ENCODE peak calls at places on chromosomes 7 and 10, in seven cellular contexts. K is gastrocnemius medialis, G is esophagus squamous epithelium, Y is A549, F is testis, V is transverse colon, D is fibroblast of lung. I is an unnamed sample.

GRCh38 chr10:44981172-44982113 is 2.8 kb upstream of the DEPP1 start:
- DNase-seq in K (peak; percentile 59), G (no peak), Y (peak; percentile 63), F (peak; percentile 70), V (no peak), D (peak; percentile 85), I (peak; percentile 7)

GRCh38 chr7:116653646-116654045 is 18.4 kb upstream of the MET start:
- DNase-seq in K (no peak), G (no peak), Y (no peak), F (no peak), V (no peak), D (no peak), I (no peak)

GRCh38 chr7:139645572-139646523 is 122.4 kb downstream of the CLEC2L start:
- DNase-seq in K (peak; percentile 80), G (peak; percentile 18), Y (peak; percentile 62), F (peak; percentile 88), V (peak; percentile 88), D (peak; percentile 89), I (peak; percentile 85)

GRCh38 chr7:40800771-40801170 is 666.0 kb downstream of the SUGCT start:
- DNase-seq in K (peak; percentile 23), G (no peak), Y (no peak), F (no peak), V (no peak), D (no peak), I (no peak)

GRCh38 chr10:132714096-132714721 is 71.7 kb downstream of the NKX6-2 start:
- DNase-seq in K (no peak), G (no peak), Y (no peak), F (no peak), V (no peak), D (no peak), I (no peak)

GRCh38 chr10:73997479-73997805 is 474 bp upstream of the VCL start:
- DNase-seq in K (no peak), G (no peak), Y (peak; percentile 52), F (peak; percentile 81), V (peak; percentile 87), D (no peak), I (peak; percentile 78)

GRCh38 chr7:6161463-6162330 is 110.7 kb downstream of the CYTH3 start:
- DNase-seq in K (no peak), G (no peak), Y (no peak), F (no peak), V (no peak), D (no peak), I (no peak)

GRCh38 chr7:69996132-69996531 is 397.9 kb downstream of the AUTS2 start:
- DNase-seq in K (no peak), G (no peak), Y (no peak), F (no peak), V (no peak), D (no peak), I (no peak)

GRCh38 chr10:84288151-84288550 is 40.2 kb upstream of the CCSER2 start:
- DNase-seq in K (no peak), G (no peak), Y (no peak), F (no peak), V (no peak), D (no peak), I (no peak)

GRCh38 chr10:128086003-128086863 is 40.0 kb downstream of the MKI67 start:
- DNase-seq in K (no peak), G (no peak), Y (no peak), F (no peak), V (no peak), D (no peak), I (no peak)

GRCh38 chr10:29397221-29397620 is 108.4 kb downstream of the LYZL1 start:
- DNase-seq in K (no peak), G (no peak), Y (no peak), F (no peak), V (no peak), D (no peak), I (no peak)

GRCh38 chr10:113037222-113037621 is 87.2 kb downstream of the TCF7L2 start:
- DNase-seq in K (no peak), G (no peak), Y (no peak), F (no peak), V (no peak), D (no peak), I (no peak)

GRCh38 chr10:90587081-90587491 is 270.8 kb downstream of the HTR7 start:
- DNase-seq in K (no peak), G (no peak), Y (no peak), F (no peak), V (no peak), D (peak; percentile 66), I (no peak)

GRCh38 chr7:28955723-28956607 is 2.2 kb downstream of the TRIL start:
- DNase-seq in K (peak; percentile 57), G (no peak), Y (peak; percentile 33), F (peak; percentile 77), V (peak; percentile 88), D (peak; percentile 27), I (peak; percentile 92)
- TF ChIP-seq CTCF in K (peak; percentile 66), G (peak; percentile 78), Y (peak; percentile 33), F (peak; percentile 45), V (peak; percentile 49), D (peak; percentile 49), I (peak; percentile 79)

DNA sequence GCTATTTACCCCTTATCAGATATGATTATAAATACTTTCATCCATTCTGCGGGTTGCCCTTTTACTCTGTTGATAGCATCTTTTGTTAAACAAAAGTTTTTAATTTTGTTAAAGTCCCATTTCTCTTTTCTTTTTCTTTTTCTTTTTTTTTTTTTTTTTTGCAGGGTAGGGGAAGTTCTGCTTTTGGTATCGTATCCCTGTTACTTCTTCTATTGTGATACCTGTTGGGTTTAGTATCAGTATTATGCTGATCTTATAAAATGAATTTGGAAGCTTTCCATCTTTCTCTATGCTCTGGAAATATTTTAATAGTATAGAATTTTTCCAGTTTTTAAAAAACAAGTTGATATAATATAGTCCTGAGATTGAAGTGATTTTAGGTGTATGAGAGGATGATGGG is 6.0 kb downstream of the CCNJ start:
- DNase-seq in K (no peak), G (no peak), Y (no peak), F (no peak), V (no peak), D (no peak), I (no peak)
- H3K4me3 ChIP-seq in K (no peak overlapping the region), G (no peak overlapping the region), Y (no peak overlapping the region), F (no peak overlapping the region), V (no peak overlapping the region), D (no peak overlapping the region), I (no peak overlapping the region)

GRCh38 chr10:12414278-12414988 is 65.1 kb downstream of the CAMK1D start:
- DNase-seq in K (no peak), G (no peak), Y (no peak), F (no peak), V (no peak), D (no peak), I (no peak)
- H3K27ac ChIP-seq in K (peak overlapping the region; percentile 12), G (no peak overlapping the region), Y (no peak overlapping the region), F (no peak overlapping the region), V (no peak overlapping the region), D (no peak overlapping the region), I (no peak overlapping the region)

GRCh38 chr7:26151096-26151495 is 902 bp upstream of the NFE2L3 start:
- DNase-seq in K (no peak), G (no peak), Y (no peak), F (no peak), V (no peak), D (no peak), I (no peak)

GRCh38 chr7:26153246-26153822 is 1.3 kb downstream of the NFE2L3 start:
- DNase-seq in K (no peak), G (no peak), Y (no peak), F (no peak), V (peak; percentile 23), D (peak; percentile 24), I (no peak)

GRCh38 chr7:26153823-26154783 is 2.1 kb downstream of the NFE2L3 start:
- DNase-seq in K (no peak), G (no peak), Y (no peak), F (no peak), V (peak; percentile 82), D (peak; percentile 38), I (no peak)

GRCh38 chr7:26151650-26151952 is 397 bp upstream of the NFE2L3 start:
- DNase-seq in K (no peak), G (no peak), Y (no peak), F (no peak), V (no peak), D (no peak), I (no peak)

GRCh38 chr7:26151953-26152781 is at the start of gene NFE2L3:
- DNase-seq in K (peak; percentile 48), G (peak; percentile 24), Y (peak; percentile 64), F (peak; percentile 88), V (peak; percentile 92), D (peak; percentile 71), I (peak; percentile 58)
- TF ChIP-seq CTCF in K (no peak), G (peak; percentile 24), Y (no peak), F (peak; percentile 13), V (no peak), D (no peak), I (no peak)

DNA sequence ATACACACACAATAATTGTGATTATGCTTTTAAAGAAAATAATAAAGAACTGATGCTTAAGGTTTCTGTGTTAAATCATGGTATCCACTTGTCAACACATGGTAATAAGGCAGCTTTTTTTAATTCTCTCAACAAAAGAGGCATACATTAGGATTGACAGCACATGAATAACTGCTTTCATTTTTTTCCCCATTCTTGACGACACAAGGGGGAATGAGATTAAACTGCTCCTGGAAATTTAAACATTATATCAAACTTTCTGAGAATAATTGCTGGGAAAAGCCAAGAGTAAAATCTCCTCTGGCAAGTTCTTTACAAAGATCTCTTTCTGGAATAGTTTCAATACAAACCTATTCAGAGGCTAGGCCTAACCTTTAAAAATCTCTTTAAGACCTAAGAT is 99.0 kb upstream of the GPR22 start:
- DNase-seq in K (no peak), G (no peak), Y (no peak), F (no peak), V (no peak), D (no peak), I (no peak)
- H3K4me3 ChIP-seq in K (no peak overlapping the region), G (no peak overlapping the region), Y (no peak overlapping the region), F (no peak overlapping the region), V (no peak overlapping the region), D (no peak overlapping the region), I (no peak overlapping the region)